ENCODE peak calls at places on chromosomes 5 and 9, in four cellular contexts. V is Peyer's patch, B is right atrium auricular region, W is MM.1S. I is an unnamed sample.

GRCh38 chr9:134219721-134220060 is 55.3 kb upstream of the RNU6ATAC start:
- DNase-seq in V (no peak), B (no peak), W (no peak), I (no peak)

GRCh38 chr5:124527220-124527991 is 219.0 kb downstream of the ZNF608 start:
- DNase-seq in V (no peak), B (no peak), W (no peak), I (no peak)

GRCh38 chr5:75623846-75624245 is 12.6 kb downstream of the ANKDD1B start:
- DNase-seq in V (no peak), B (no peak), W (no peak), I (no peak)

GRCh38 chr5:35816881-35817521 is 39.7 kb upstream of the IL7R start:
- DNase-seq in V (no peak), B (no peak), W (no peak), I (no peak)

GRCh38 chr9:124512806-124513204 is 5.6 kb upstream of the NR5A1 start:
- DNase-seq in V (no peak), B (no peak), W (no peak), I (no peak)

GRCh38 chr9:89564257-89564878 is 40.4 kb upstream of the GADD45G start:
- DNase-seq in V (no peak), B (no peak), W (peak; percentile 83), I (no peak)

GRCh38 chr5:102975040-102975439 is 144.9 kb downstream of the GIN1 start:
- DNase-seq in V (no peak), B (no peak), W (no peak), I (no peak)

GRCh38 chr5:169546346-169546745 is 37.2 kb upstream of the SPDL1 start:
- DNase-seq in V (no peak), B (no peak), W (no peak), I (no peak)

GRCh38 chr9:124220551-124221451 is 36.9 kb upstream of the NEK6 start:
- DNase-seq in V (peak; percentile 66), B (no peak), W (no peak), I (no peak)

GRCh38 chr5:83911367-83911919 is 190.8 kb upstream of the HAPLN1 start:
- DNase-seq in V (no peak), B (no peak), W (no peak), I (no peak)

GRCh38 chr9:131347376-131348020 is 46.4 kb upstream of the PRRC2B start:
- DNase-seq in V (no peak), B (no peak), W (no peak), I (no peak)

GRCh38 chr5:150116667-150117395 is 30.5 kb upstream of the CSF1R start:
- DNase-seq in V (no peak), B (peak; percentile 56), W (no peak), I (peak; percentile 54)

GRCh38 chr5:161096006-161096405 is 244.0 kb upstream of the ATP10B start:
- DNase-seq in V (no peak), B (no peak), W (no peak), I (no peak)

GRCh38 chr9:15278290-15278689 is 28.7 kb downstream of the TTC39B start:
- DNase-seq in V (no peak), B (no peak), W (no peak), I (no peak)

GRCh38 chr5:176762489-176762888 is 47.9 kb upstream of the UNC5A start:
- DNase-seq in V (no peak), B (peak; percentile 5), W (no peak), I (no peak)

GRCh38 chr5:96279796-96280542 is 153.1 kb downstream of the PCSK1 start:
- DNase-seq in V (no peak), B (no peak), W (no peak), I (no peak)

GRCh38 chr5:158569534-158569933 is 530.2 kb downstream of the EBF1 start:
- DNase-seq in V (no peak), B (no peak), W (no peak), I (no peak)

GRCh38 chr5:77358566-77359205 is 133.4 kb downstream of the WDR41 start:
- DNase-seq in V (no peak), B (no peak), W (no peak), I (no peak)

GRCh38 chr9:129290606-129291005 is 112.5 kb upstream of the IER5L start:
- DNase-seq in V (no peak), B (peak; percentile 28), W (no peak), I (no peak)

GRCh38 chr5:65769539-65769938 is 47.5 kb downstream of the NLN start:
- DNase-seq in V (no peak), B (no peak), W (no peak), I (no peak)

GRCh38 chr9:27125936-27126335 is 16.9 kb downstream of the TEK start:
- DNase-seq in V (no peak), B (no peak), W (no peak), I (no peak)

GRCh38 chr5:12795333-12795663 is 891.1 kb upstream of the CTNND2 start:
- DNase-seq in V (no peak), B (no peak), W (no peak), I (no peak)

GRCh38 chr5:67805666-67806348 is 409.7 kb upstream of the PIK3R1 start:
- DNase-seq in V (no peak), B (no peak), W (no peak), I (no peak)

GRCh38 chr9:73149371-73150067 is 2.1 kb upstream of the ANXA1 start:
- DNase-seq in V (no peak), B (no peak), W (peak; percentile 65), I (no peak)

GRCh38 chr9:17480966-17481365 is 97.9 kb upstream of the SH3GL2 start:
- DNase-seq in V (peak; percentile 20), B (no peak), W (no peak), I (peak; percentile 31)

GRCh38 chr9:120886490-120886967 is 9.5 kb upstream of the PHF19 start:
- DNase-seq in V (no peak), B (peak; percentile 72), W (no peak), I (no peak)

GRCh38 chr5:1185652-1186350 is 15.6 kb upstream of the SLC6A19 start:
- DNase-seq in V (peak; percentile 72), B (no peak), W (no peak), I (peak; percentile 58)

GRCh38 chr5:41794478-41794877 is 75.7 kb downstream of the OXCT1 start:
- DNase-seq in V (no peak), B (no peak), W (no peak), I (peak; percentile 68)

GRCh38 chr9:130946778-130947617 is 8.0 kb upstream of the FIBCD1 start:
- DNase-seq in V (no peak), B (no peak), W (no peak), I (peak; percentile 89)

GRCh38 chr9:112771359-112772214 is 21.0 kb downstream of the SNX30 start:
- DNase-seq in V (no peak), B (no peak), W (no peak), I (no peak)

GRCh38 chr9:18614651-18615050 is 140.7 kb downstream of the ADAMTSL1 start:
- DNase-seq in V (no peak), B (no peak), W (no peak), I (no peak)

GRCh38 chr9:118515947-118516346 is 811.7 kb downstream of the TLR4 start:
- DNase-seq in V (no peak), B (no peak), W (no peak), I (no peak)

GRCh38 chr5:125372694-125373621 is 626.5 kb upstream of the ZNF608 start:
- DNase-seq in V (no peak), B (no peak), W (no peak), I (no peak)

GRCh38 chr5:141501805-141502204 is 12.9 kb downstream of the PCDHGC5 start:
- DNase-seq in V (no peak), B (no peak), W (no peak), I (no peak)

GRCh38 chr9:2228132-2228531 is 213.0 kb downstream of the SMARCA2 start:
- DNase-seq in V (no peak), B (no peak), W (no peak), I (no peak)

GRCh38 chr5:174714751-174715150 is 9.6 kb upstream of the MSX2 start:
- DNase-seq in V (no peak), B (no peak), W (no peak), I (no peak)

GRCh38 chr9:69412741-69413150 is 87.7 kb downstream of the ENTREP1 start:
- DNase-seq in V (no peak), B (peak; percentile 75), W (no peak), I (no peak)

GRCh38 chr5:145980257-145980656 is 43.9 kb downstream of the SH3RF2 start:
- DNase-seq in V (no peak), B (no peak), W (no peak), I (no peak)
- H3K4me1 ChIP-seq in V (no peaks in the 10 kb centered on the region), B (peaks cover 63% of the 10 kb centered on the region), W (peaks cover 18% of the 10 kb centered on the region), I (peaks cover 24% of the 10 kb centered on the region)

GRCh38 chr5:151224372-151224771 is 480 bp upstream of the CCDC69 start:
- DNase-seq in V (no peak), B (no peak), W (peak; percentile 31), I (no peak)
- H3K4me3 ChIP-seq in V (peak overlapping the region; percentile 81), B (peak overlapping the region; percentile 92), W (peak overlapping the region; percentile 83), I (peak overlapping the region; percentile 71)

GRCh38 chr9:81689343-81690175 is at the start of gene TLE1:
- DNase-seq in V (peak; percentile 99), B (peak; percentile 100), W (peak; percentile 95), I (peak; percentile 100)
- H3K27me3 ChIP-seq in V (no peaks in the 10 kb centered on the region), B (no peaks in the 10 kb centered on the region), W (peaks cover 16% of the 10 kb centered on the region), I (no peaks in the 10 kb centered on the region)

DNA sequence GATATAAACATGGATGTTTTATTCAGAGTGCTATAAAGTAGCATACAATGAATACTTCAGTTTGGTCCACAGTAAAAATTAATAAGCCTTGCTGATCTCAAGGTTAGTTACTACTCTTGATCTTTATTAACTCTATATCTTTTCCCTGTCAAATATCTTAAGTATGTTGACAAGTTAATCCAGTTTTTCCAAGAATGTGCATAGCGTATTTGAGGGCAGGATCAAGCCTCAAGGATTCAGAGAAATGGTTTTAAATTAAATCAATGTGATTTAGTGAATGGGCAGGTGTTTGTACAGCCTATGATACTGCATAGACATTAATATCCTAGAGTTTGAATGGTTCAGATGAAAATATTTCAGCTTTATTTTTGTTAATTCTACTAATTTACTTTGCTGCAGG is 20.7 kb downstream of the MATR3 start:
- DNase-seq in V (no peak), B (no peak), W (no peak), I (no peak)
- H3K4me1 ChIP-seq in V (no peaks in the 10 kb centered on the region), B (peaks cover 44% of the 10 kb centered on the region), W (peaks cover 6% of the 10 kb centered on the region), I (peaks cover 36% of the 10 kb centered on the region)